ENCODE peak calls at places on chromosomes 3 and 15, in ten cellular contexts. E, F, Z, Q, N, B, W, J, X and Y are unnamed samples.

GRCh38 chr15:66700802-66701421 is 1.1 kb upstream of the SMAD6 start:
- DNase-seq in E (peak; percentile 95), F (peak; percentile 85), Z (peak; percentile 35), Q (peak; percentile 96), N (peak; percentile 77), B (peak; percentile 96), W (peak; percentile 61), J (peak; percentile 84), X (peak; percentile 96), Y (peak; percentile 84)

GRCh38 chr3:144294659-144295538 is 323.3 kb downstream of the DIPK2A start:
- DNase-seq in E (no peak), F (no peak), Z (no peak), Q (no peak), N (no peak), B (no peak), W (no peak), J (no peak), X (no peak), Y (no peak)

GRCh38 chr3:10450494-10451440 is 54.6 kb downstream of the ATP2B2 start:
- DNase-seq in E (no peak), F (no peak), Z (no peak), Q (no peak), N (no peak), B (no peak), W (no peak), J (no peak), X (peak; percentile 12), Y (no peak)

GRCh38 chr3:99965077-99965476 is 147.4 kb downstream of the CMSS1 start:
- DNase-seq in E (no peak), F (no peak), Z (no peak), Q (no peak), N (no peak), B (peak; percentile 70), W (no peak), J (no peak), X (no peak), Y (no peak)

GRCh38 chr3:129552287-129553050 is 9.5 kb downstream of the H1-8 start:
- DNase-seq in E (no peak), F (no peak), Z (no peak), Q (no peak), N (no peak), B (no peak), W (no peak), J (no peak), X (no peak), Y (no peak)

GRCh38 chr3:197171481-197172067 is 126.8 kb downstream of the DLG1 start:
- DNase-seq in E (no peak), F (no peak), Z (no peak), Q (no peak), N (no peak), B (peak; percentile 20), W (no peak), J (no peak), X (no peak), Y (no peak)

GRCh38 chr15:62269504-62269903 is 104.4 kb upstream of the C2CD4B start:
- DNase-seq in E (no peak), F (no peak), Z (no peak), Q (peak; percentile 30), N (no peak), B (peak; percentile 4), W (no peak), J (no peak), X (no peak), Y (no peak)

GRCh38 chr3:45064512-45065372 is 38.6 kb downstream of the CLEC3B start:
- DNase-seq in E (no peak), F (no peak), Z (no peak), Q (peak; percentile 98), N (peak; percentile 54), B (peak; percentile 89), W (peak; percentile 40), J (no peak), X (no peak), Y (no peak)

GRCh38 chr3:101780661-101781060 is 1.6 kb downstream of the NXPE3 start:
- DNase-seq in E (no peak), F (no peak), Z (no peak), Q (peak; percentile 33), N (no peak), B (peak; percentile 89), W (no peak), J (peak; percentile 42), X (no peak), Y (peak; percentile 55)

GRCh38 chr15:39979606-39980005 is 45.7 kb downstream of the EIF2AK4 start:
- DNase-seq in E (no peak), F (no peak), Z (no peak), Q (no peak), N (no peak), B (peak; percentile 51), W (no peak), J (no peak), X (peak; percentile 53), Y (no peak)

GRCh38 chr15:74302821-74303359 is 64.6 kb downstream of the CYP11A1 start:
- DNase-seq in E (no peak), F (no peak), Z (no peak), Q (peak; percentile 25), N (peak; percentile 18), B (peak; percentile 37), W (no peak), J (peak; percentile 58), X (peak; percentile 81), Y (no peak)

GRCh38 chr15:36414670-36415069 is 164.8 kb upstream of the CDIN1 start:
- DNase-seq in E (no peak), F (no peak), Z (no peak), Q (no peak), N (no peak), B (no peak), W (no peak), J (no peak), X (no peak), Y (no peak)

GRCh38 chr15:81516461-81516860 is 142.4 kb upstream of the TMC3 start:
- DNase-seq in E (no peak), F (no peak), Z (no peak), Q (no peak), N (no peak), B (peak; percentile 16), W (no peak), J (no peak), X (no peak), Y (no peak)

GRCh38 chr3:62361824-62362223 is 11.5 kb downstream of the FEZF2 start:
- DNase-seq in E (no peak), F (no peak), Z (no peak), Q (no peak), N (no peak), B (no peak), W (no peak), J (no peak), X (peak; percentile 39), Y (no peak)

GRCh38 chr3:26106119-26106690 is 316.3 kb downstream of the OXSM start:
- DNase-seq in E (no peak), F (no peak), Z (no peak), Q (no peak), N (no peak), B (no peak), W (no peak), J (no peak), X (no peak), Y (no peak)

GRCh38 chr3:61632568-61633175 is 71.3 kb downstream of the PTPRG start:
- DNase-seq in E (no peak), F (no peak), Z (no peak), Q (no peak), N (no peak), B (peak; percentile 38), W (no peak), J (no peak), X (no peak), Y (no peak)